ENCODE peak calls at places on chromosomes 12 and 14, in six cellular contexts. One of them, this sample, is unnamed.

GRCh38 chr12:124392991-124393790 is 98.3 kb downstream of the RFLNA start:
- DNase-seq in left ventricle myocardium inferior: peak; percentile 94
- DNase-seq in endothelial cell of umbilical vein: peak; percentile 81
- DNase-seq in aorta: peak; percentile 94
- DNase-seq in A549: no peak
- DNase-seq in heart left ventricle: peak; percentile 95
- DNase-seq in this sample: peak; percentile 90

GRCh38 chr12:58309806-58310205 is 368.4 kb downstream of the ATP23 start:
- DNase-seq in left ventricle myocardium inferior: no peak
- DNase-seq in endothelial cell of umbilical vein: no peak
- DNase-seq in aorta: no peak
- DNase-seq in A549: no peak
- DNase-seq in heart left ventricle: no peak
- DNase-seq in this sample: no peak

GRCh38 chr12:115023279-115023678 is 339.3 kb upstream of the TBX3 start:
- DNase-seq in left ventricle myocardium inferior: peak; percentile 49
- DNase-seq in endothelial cell of umbilical vein: no peak
- DNase-seq in aorta: no peak
- DNase-seq in A549: no peak
- DNase-seq in heart left ventricle: peak; percentile 45
- DNase-seq in this sample: no peak

GRCh38 chr14:31025335-31026075 is at the start of gene AP4S1:
- DNase-seq in left ventricle myocardium inferior: peak; percentile 41
- DNase-seq in endothelial cell of umbilical vein: peak; percentile 37
- DNase-seq in aorta: peak; percentile 59
- DNase-seq in A549: peak; percentile 25
- DNase-seq in heart left ventricle: peak; percentile 56
- DNase-seq in this sample: peak; percentile 43

GRCh38 chr14:64434528-64434927 is 30.8 kb upstream of the AKAP5 start:
- DNase-seq in left ventricle myocardium inferior: no peak
- DNase-seq in endothelial cell of umbilical vein: no peak
- DNase-seq in aorta: no peak
- DNase-seq in A549: no peak
- DNase-seq in heart left ventricle: no peak
- DNase-seq in this sample: no peak

GRCh38 chr12:55842681-55843429 is at the start of gene MMP19:
- DNase-seq in left ventricle myocardium inferior: no peak
- DNase-seq in endothelial cell of umbilical vein: no peak
- DNase-seq in aorta: no peak
- DNase-seq in A549: no peak
- DNase-seq in heart left ventricle: no peak
- DNase-seq in this sample: no peak

GRCh38 chr14:91098591-91098990 is 15.3 kb upstream of the DGLUCY start:
- DNase-seq in left ventricle myocardium inferior: no peak
- DNase-seq in endothelial cell of umbilical vein: no peak
- DNase-seq in aorta: no peak
- DNase-seq in A549: no peak
- DNase-seq in heart left ventricle: no peak
- DNase-seq in this sample: no peak

GRCh38 chr14:22131749-22132476 is 457.1 kb downstream of the DAD1 start:
- DNase-seq in left ventricle myocardium inferior: no peak
- DNase-seq in endothelial cell of umbilical vein: no peak
- DNase-seq in aorta: no peak
- DNase-seq in A549: no peak
- DNase-seq in heart left ventricle: no peak
- DNase-seq in this sample: no peak

GRCh38 chr14:91414475-91415342 is 2.9 kb downstream of the CCDC88C start:
- DNase-seq in left ventricle myocardium inferior: no peak
- DNase-seq in endothelial cell of umbilical vein: no peak
- DNase-seq in aorta: no peak
- DNase-seq in A549: no peak
- DNase-seq in heart left ventricle: no peak
- DNase-seq in this sample: no peak

GRCh38 chr12:93113317-93114006 is 184.4 kb upstream of the EEA1 start:
- DNase-seq in left ventricle myocardium inferior: peak; percentile 33
- DNase-seq in endothelial cell of umbilical vein: peak; percentile 89
- DNase-seq in aorta: no peak
- DNase-seq in A549: no peak
- DNase-seq in heart left ventricle: peak; percentile 53
- DNase-seq in this sample: no peak

GRCh38 chr12:47741340-47741703 is 16.0 kb upstream of the ENDOU start:
- DNase-seq in left ventricle myocardium inferior: peak; percentile 88
- DNase-seq in endothelial cell of umbilical vein: peak; percentile 43
- DNase-seq in aorta: peak; percentile 93
- DNase-seq in A549: no peak
- DNase-seq in heart left ventricle: peak; percentile 92
- DNase-seq in this sample: peak; percentile 84

GRCh38 chr12:105218434-105218833 is 17.5 kb downstream of the APPL2 start:
- DNase-seq in left ventricle myocardium inferior: peak; percentile 51
- DNase-seq in endothelial cell of umbilical vein: no peak
- DNase-seq in aorta: no peak
- DNase-seq in A549: no peak
- DNase-seq in heart left ventricle: peak; percentile 67
- DNase-seq in this sample: peak; percentile 31

GRCh38 chr12:131033486-131033885 is 79.8 kb downstream of the ADGRD1 start:
- DNase-seq in left ventricle myocardium inferior: no peak
- DNase-seq in endothelial cell of umbilical vein: no peak
- DNase-seq in aorta: no peak
- DNase-seq in A549: no peak
- DNase-seq in heart left ventricle: no peak
- DNase-seq in this sample: no peak

GRCh38 chr12:131035268-131035681 is 81.6 kb downstream of the ADGRD1 start:
- DNase-seq in left ventricle myocardium inferior: no peak
- DNase-seq in endothelial cell of umbilical vein: no peak
- DNase-seq in aorta: no peak
- DNase-seq in A549: no peak
- DNase-seq in heart left ventricle: no peak
- DNase-seq in this sample: no peak

GRCh38 chr12:131033886-131034482 is 80.3 kb downstream of the ADGRD1 start:
- DNase-seq in left ventricle myocardium inferior: no peak
- DNase-seq in endothelial cell of umbilical vein: no peak
- DNase-seq in aorta: no peak
- DNase-seq in A549: no peak
- DNase-seq in heart left ventricle: no peak
- DNase-seq in this sample: no peak

GRCh38 chr12:131038159-131038558 is 84.5 kb downstream of the ADGRD1 start:
- DNase-seq in left ventricle myocardium inferior: no peak
- DNase-seq in endothelial cell of umbilical vein: no peak
- DNase-seq in aorta: no peak
- DNase-seq in A549: no peak
- DNase-seq in heart left ventricle: no peak
- DNase-seq in this sample: no peak

DNA sequence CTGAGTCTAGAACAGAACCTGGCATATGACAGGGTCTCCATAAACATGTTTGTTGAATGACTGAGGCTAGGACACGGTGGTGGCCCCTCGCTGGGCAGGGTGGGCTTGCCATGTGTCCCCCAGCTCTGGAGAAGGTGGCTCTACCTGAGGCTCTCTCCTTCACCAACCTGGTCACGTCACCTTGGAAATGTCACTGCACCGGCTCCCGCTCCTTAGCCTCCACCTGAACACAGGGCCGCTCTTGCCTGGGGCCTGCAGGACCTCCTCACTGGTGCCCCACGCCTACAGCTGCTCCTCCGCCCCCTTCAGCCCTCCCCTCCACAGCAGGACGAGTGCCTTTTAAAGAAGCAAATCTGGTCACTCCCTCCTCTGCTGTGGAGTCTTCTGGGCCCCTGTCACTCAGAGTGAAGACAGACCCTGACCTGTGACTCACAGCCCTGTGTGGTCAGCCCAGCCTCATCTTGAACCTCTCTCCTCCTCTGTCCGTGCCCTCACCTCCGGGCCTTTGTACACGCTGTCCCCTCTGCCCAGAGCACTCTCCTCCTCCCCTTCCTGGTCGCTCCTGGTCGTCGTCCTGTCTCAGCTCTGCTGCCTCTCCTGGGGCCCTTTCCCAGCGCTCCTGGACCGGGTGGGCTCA is 81.0 kb downstream of the ADGRD1 start:
- DNase-seq in left ventricle myocardium inferior: no peak
- DNase-seq in endothelial cell of umbilical vein: no peak
- DNase-seq in aorta: no peak
- DNase-seq in A549: no peak
- DNase-seq in heart left ventricle: no peak
- DNase-seq in this sample: no peak
- H3K9me3 ChIP-seq in left ventricle myocardium inferior: no peaks in the 10 kb centered on the region
- H3K9me3 ChIP-seq in endothelial cell of umbilical vein: no peaks in the 10 kb centered on the region
- H3K9me3 ChIP-seq in aorta: no peaks in the 10 kb centered on the region
- H3K9me3 ChIP-seq in A549: no peaks in the 10 kb centered on the region
- H3K9me3 ChIP-seq in heart left ventricle: no peaks in the 10 kb centered on the region
- H3K9me3 ChIP-seq in this sample: no peaks in the 10 kb centered on the region

DNA sequence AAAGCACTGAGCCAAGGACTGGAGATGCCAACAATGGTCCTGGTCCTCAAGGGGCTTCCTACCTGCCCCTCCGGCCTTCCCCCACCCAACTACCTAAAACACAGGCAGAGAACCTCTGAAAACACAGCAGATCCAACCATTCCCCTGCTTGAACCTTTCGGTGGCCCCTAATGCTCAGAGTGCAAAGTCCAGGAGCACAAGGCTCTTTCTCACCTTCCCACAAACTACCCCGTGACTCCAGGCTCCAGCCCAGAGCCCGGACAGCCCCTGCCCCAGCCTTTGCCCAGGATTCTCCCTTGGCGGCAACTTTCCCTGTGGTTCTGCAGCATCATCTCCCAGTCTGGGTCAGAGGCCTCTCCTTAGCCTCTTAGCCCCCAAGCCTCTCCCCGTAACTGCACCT is 1.6 kb upstream of the CD9 start:
- DNase-seq in left ventricle myocardium inferior: no peak
- DNase-seq in endothelial cell of umbilical vein: no peak
- DNase-seq in aorta: peak; percentile 37
- DNase-seq in A549: no peak
- DNase-seq in heart left ventricle: no peak
- DNase-seq in this sample: no peak
- H3K4me3 ChIP-seq in left ventricle myocardium inferior: no peak overlapping the region
- H3K4me3 ChIP-seq in endothelial cell of umbilical vein: no peak overlapping the region
- H3K4me3 ChIP-seq in aorta: no peak overlapping the region
- H3K4me3 ChIP-seq in A549: no peak overlapping the region
- H3K4me3 ChIP-seq in heart left ventricle: no peak overlapping the region
- H3K4me3 ChIP-seq in this sample: no peak overlapping the region

GRCh38 chr12:41008472-41008871 is 179.6 kb upstream of the PDZRN4 start:
- DNase-seq in left ventricle myocardium inferior: no peak
- DNase-seq in endothelial cell of umbilical vein: no peak
- DNase-seq in aorta: no peak
- DNase-seq in A549: no peak
- DNase-seq in heart left ventricle: no peak
- DNase-seq in this sample: no peak
- H3K9me3 ChIP-seq in left ventricle myocardium inferior: peaks cover 82% of the 10 kb centered on the region
- H3K9me3 ChIP-seq in endothelial cell of umbilical vein: no peaks in the 10 kb centered on the region
- H3K9me3 ChIP-seq in aorta: no peaks in the 10 kb centered on the region
- H3K9me3 ChIP-seq in A549: peaks cover 82% of the 10 kb centered on the region
- H3K9me3 ChIP-seq in heart left ventricle: no peaks in the 10 kb centered on the region
- H3K9me3 ChIP-seq in this sample: peaks cover 77% of the 10 kb centered on the region

DNA sequence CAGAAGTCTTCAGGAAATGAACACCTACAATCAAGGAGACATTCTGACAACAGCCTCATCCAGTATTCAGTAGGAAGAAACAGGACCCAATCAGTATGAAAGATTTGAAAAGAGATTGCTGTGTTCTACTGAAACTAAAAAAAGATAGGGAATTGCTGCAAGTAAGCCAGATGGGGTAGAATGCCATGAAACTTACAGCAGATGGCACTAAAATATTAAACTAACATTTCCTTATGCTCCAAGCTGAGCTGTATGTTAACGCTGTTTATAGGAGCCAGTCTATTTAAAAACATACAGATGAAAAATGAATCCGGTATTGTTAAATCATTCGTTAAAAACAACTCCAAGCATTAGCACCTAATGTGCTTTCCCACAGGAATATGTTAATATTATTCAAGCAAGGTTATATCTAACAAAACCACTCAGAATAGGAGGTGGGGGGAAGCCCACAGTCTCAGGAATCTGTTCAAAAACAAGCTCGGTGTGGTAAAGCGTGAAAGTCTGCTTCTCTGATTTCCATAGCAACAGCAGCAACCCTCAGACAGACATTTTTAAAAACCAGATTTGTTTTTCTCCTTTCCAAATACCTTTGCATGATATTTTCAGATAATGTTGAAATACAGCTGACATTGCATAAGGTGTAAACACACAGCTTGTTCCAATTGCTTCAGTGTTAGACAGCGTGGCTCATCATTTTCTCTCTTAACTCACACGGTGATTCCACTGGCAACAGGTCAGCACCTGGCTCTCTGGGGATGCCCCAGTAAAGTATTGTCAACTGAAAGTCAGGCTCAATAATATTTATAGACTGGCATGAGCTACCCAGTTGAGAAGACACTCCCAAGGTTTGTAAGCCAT is 131.4 kb upstream of the CCDC175 start:
- DNase-seq in left ventricle myocardium inferior: no peak
- DNase-seq in endothelial cell of umbilical vein: no peak
- DNase-seq in aorta: no peak
- DNase-seq in A549: no peak
- DNase-seq in heart left ventricle: no peak
- DNase-seq in this sample: no peak
- H3K4me3 ChIP-seq in left ventricle myocardium inferior: no peak overlapping the region
- H3K4me3 ChIP-seq in endothelial cell of umbilical vein: no peak overlapping the region
- H3K4me3 ChIP-seq in aorta: no peak overlapping the region
- H3K4me3 ChIP-seq in A549: no peak overlapping the region
- H3K4me3 ChIP-seq in heart left ventricle: no peak overlapping the region
- H3K4me3 ChIP-seq in this sample: no peak overlapping the region

This sample was measured in heart right ventricle.